ENCODE peak calls at places on chromosomes 12 and 14, in seven cellular contexts. One of them, this sample, is unnamed.

GRCh38 chr12:77166711-77167110 is 101.3 kb upstream of the E2F7 start:
- DNase-seq in HepG2: no peak
- DNase-seq in fibroblast of lung: no peak
- DNase-seq in neural progenitor cell: no peak
- DNase-seq in GM23248: peak; percentile 75
- DNase-seq in neuronal stem cell: no peak
- DNase-seq in HCT116: no peak
- DNase-seq in this sample: no peak

GRCh38 chr12:75786071-75786470 is 245.5 kb downstream of the PHLDA1 start:
- DNase-seq in HepG2: no peak
- DNase-seq in fibroblast of lung: no peak
- DNase-seq in neural progenitor cell: no peak
- DNase-seq in GM23248: no peak
- DNase-seq in neuronal stem cell: no peak
- DNase-seq in HCT116: no peak
- DNase-seq in this sample: no peak

GRCh38 chr12:75692883-75693282 is 181.5 kb upstream of the KRR1 start:
- DNase-seq in HepG2: no peak
- DNase-seq in fibroblast of lung: peak; percentile 50
- DNase-seq in neural progenitor cell: no peak
- DNase-seq in GM23248: peak; percentile 44
- DNase-seq in neuronal stem cell: no peak
- DNase-seq in HCT116: no peak
- DNase-seq in this sample: no peak

GRCh38 chr12:53735-54095 is 12.9 kb upstream of the IQSEC3 start:
- DNase-seq in HepG2: no peak
- DNase-seq in fibroblast of lung: no peak
- DNase-seq in neural progenitor cell: no peak
- DNase-seq in GM23248: no peak
- DNase-seq in neuronal stem cell: no peak
- DNase-seq in HCT116: no peak
- DNase-seq in this sample: no peak

GRCh38 chr12:131454418-131455217 is 256.3 kb upstream of the SFSWAP start:
- DNase-seq in HepG2: peak; percentile 60
- DNase-seq in fibroblast of lung: no peak
- DNase-seq in neural progenitor cell: peak; percentile 87
- DNase-seq in GM23248: peak; percentile 34
- DNase-seq in neuronal stem cell: peak; percentile 48
- DNase-seq in HCT116: peak; percentile 76
- DNase-seq in this sample: peak; percentile 42

GRCh38 chr12:98544741-98545140 is 29.4 kb downstream of the TMPO start:
- DNase-seq in HepG2: no peak
- DNase-seq in fibroblast of lung: no peak
- DNase-seq in neural progenitor cell: no peak
- DNase-seq in GM23248: peak; percentile 26
- DNase-seq in neuronal stem cell: no peak
- DNase-seq in HCT116: no peak
- DNase-seq in this sample: no peak

GRCh38 chr14:100132903-100133510 is 26.4 kb downstream of the DEGS2 start:
- DNase-seq in HepG2: no peak
- DNase-seq in fibroblast of lung: no peak
- DNase-seq in neural progenitor cell: no peak
- DNase-seq in GM23248: peak; percentile 61
- DNase-seq in neuronal stem cell: no peak
- DNase-seq in HCT116: no peak
- DNase-seq in this sample: no peak

GRCh38 chr12:108907861-108908302 is 28.0 kb downstream of the DAO start:
- DNase-seq in HepG2: peak; percentile 10
- DNase-seq in fibroblast of lung: no peak
- DNase-seq in neural progenitor cell: no peak
- DNase-seq in GM23248: peak; percentile 5
- DNase-seq in neuronal stem cell: no peak
- DNase-seq in HCT116: no peak
- DNase-seq in this sample: no peak

GRCh38 chr12:31267966-31268365 is 58.0 kb downstream of the SINHCAF start:
- DNase-seq in HepG2: no peak
- DNase-seq in fibroblast of lung: no peak
- DNase-seq in neural progenitor cell: no peak
- DNase-seq in GM23248: peak; percentile 8
- DNase-seq in neuronal stem cell: no peak
- DNase-seq in HCT116: no peak
- DNase-seq in this sample: no peak

GRCh38 chr14:36719823-36720222 is 58.2 kb downstream of the PAX9 start:
- DNase-seq in HepG2: no peak
- DNase-seq in fibroblast of lung: no peak
- DNase-seq in neural progenitor cell: no peak
- DNase-seq in GM23248: no peak
- DNase-seq in neuronal stem cell: no peak
- DNase-seq in HCT116: no peak
- DNase-seq in this sample: no peak

GRCh38 chr12:46436741-46437140 is 64.2 kb upstream of the SLC38A2 start:
- DNase-seq in HepG2: no peak
- DNase-seq in fibroblast of lung: no peak
- DNase-seq in neural progenitor cell: no peak
- DNase-seq in GM23248: no peak
- DNase-seq in neuronal stem cell: no peak
- DNase-seq in HCT116: no peak
- DNase-seq in this sample: no peak
- H3K4me3 ChIP-seq in HepG2: no peak overlapping the region
- H3K4me3 ChIP-seq in fibroblast of lung: no peak overlapping the region
- H3K4me3 ChIP-seq in neural progenitor cell: no peak overlapping the region
- H3K4me3 ChIP-seq in GM23248: no peak overlapping the region
- H3K4me3 ChIP-seq in neuronal stem cell: no peak overlapping the region
- H3K4me3 ChIP-seq in HCT116: no peak overlapping the region
- H3K4me3 ChIP-seq in this sample: no peak overlapping the region

GRCh38 chr12:53265783-53266182 is 2.3 kb upstream of the ESPL1 start:
- DNase-seq in HepG2: no peak
- DNase-seq in fibroblast of lung: no peak
- DNase-seq in neural progenitor cell: no peak
- DNase-seq in GM23248: peak; percentile 23
- DNase-seq in neuronal stem cell: no peak
- DNase-seq in HCT116: no peak
- DNase-seq in this sample: no peak

GRCh38 chr12:53267309-53268008 is 640 bp upstream of the ESPL1 start:
- DNase-seq in HepG2: no peak
- DNase-seq in fibroblast of lung: no peak
- DNase-seq in neural progenitor cell: no peak
- DNase-seq in GM23248: peak; percentile 48
- DNase-seq in neuronal stem cell: no peak
- DNase-seq in HCT116: no peak
- DNase-seq in this sample: no peak

GRCh38 chr12:53268637-53269562 is 801 bp downstream of the ESPL1 start:
- DNase-seq in HepG2: no peak
- DNase-seq in fibroblast of lung: peak; percentile 8
- DNase-seq in neural progenitor cell: no peak
- DNase-seq in GM23248: peak; percentile 28
- DNase-seq in neuronal stem cell: no peak
- DNase-seq in HCT116: no peak
- DNase-seq in this sample: peak; percentile 19

GRCh38 chr12:53268009-53268636 is at the start of gene ESPL1:
- DNase-seq in HepG2: peak; percentile 65
- DNase-seq in fibroblast of lung: peak; percentile 72
- DNase-seq in neural progenitor cell: peak; percentile 96
- DNase-seq in GM23248: peak; percentile 90
- DNase-seq in neuronal stem cell: peak; percentile 83
- DNase-seq in HCT116: peak; percentile 38
- DNase-seq in this sample: peak; percentile 85
- H3K9ac ChIP-seq in HepG2: peak within 1 kb of the TSS; percentile 66
- H3K9ac ChIP-seq in fibroblast of lung: peak within 1 kb of the TSS; percentile 61
- H3K9ac ChIP-seq in neural progenitor cell: peak within 1 kb of the TSS; percentile 52
- H3K9ac ChIP-seq in GM23248: peak within 1 kb of the TSS; percentile 75
- H3K9ac ChIP-seq in neuronal stem cell: peak within 1 kb of the TSS; percentile 97
- H3K9ac ChIP-seq in HCT116: peak within 1 kb of the TSS; percentile 81
- H3K9ac ChIP-seq in this sample: peak within 1 kb of the TSS; percentile 70

DNA sequence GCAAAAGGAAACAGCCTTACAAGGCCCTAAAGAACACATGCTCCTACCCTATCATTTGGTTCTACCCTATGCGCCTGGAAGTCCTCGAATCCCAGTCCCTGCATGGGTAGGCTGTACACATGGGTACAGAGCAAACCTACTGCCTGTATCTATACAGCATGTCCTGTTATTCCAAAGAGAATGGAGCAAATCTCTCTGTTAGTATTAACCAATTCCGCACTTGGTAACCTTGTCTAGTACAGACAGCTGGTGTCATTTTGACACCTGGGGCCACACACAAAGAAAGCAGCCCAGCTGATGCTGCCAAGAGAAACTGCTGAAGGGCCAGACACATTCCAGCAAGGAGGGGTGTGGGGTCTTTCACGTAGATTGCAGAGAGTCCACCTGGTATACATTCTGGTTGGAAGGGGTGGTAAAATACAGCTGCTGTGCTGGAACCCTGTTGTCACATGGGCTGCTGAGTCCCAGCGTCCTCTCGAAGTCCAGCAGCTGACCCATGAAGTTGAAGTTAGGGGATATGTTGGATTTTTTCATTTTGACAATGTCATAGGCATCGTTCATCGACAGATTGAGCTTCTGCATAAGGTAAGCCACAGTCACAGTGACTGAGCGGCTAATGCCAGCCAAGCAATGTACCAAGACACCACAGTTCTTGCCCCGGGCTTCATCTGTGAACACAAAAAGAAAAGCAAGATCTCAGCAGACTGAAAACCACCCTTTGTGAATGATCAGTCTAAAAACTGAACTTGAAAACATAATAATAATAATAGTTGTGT is 3.2 kb downstream of the DUSP6 start:
- DNase-seq in HepG2: no peak
- DNase-seq in fibroblast of lung: no peak
- DNase-seq in neural progenitor cell: peak; percentile 30
- DNase-seq in GM23248: peak; percentile 17
- DNase-seq in neuronal stem cell: no peak
- DNase-seq in HCT116: no peak
- DNase-seq in this sample: peak; percentile 57
- H3K4me3 ChIP-seq in HepG2: peak overlapping the region; percentile 99
- H3K4me3 ChIP-seq in fibroblast of lung: peak overlapping the region; percentile 92
- H3K4me3 ChIP-seq in neural progenitor cell: peak overlapping the region; percentile 68
- H3K4me3 ChIP-seq in GM23248: peak overlapping the region; percentile 89
- H3K4me3 ChIP-seq in neuronal stem cell: no peak overlapping the region
- H3K4me3 ChIP-seq in HCT116: no peak overlapping the region
- H3K4me3 ChIP-seq in this sample: peak overlapping the region; percentile 76

DNA sequence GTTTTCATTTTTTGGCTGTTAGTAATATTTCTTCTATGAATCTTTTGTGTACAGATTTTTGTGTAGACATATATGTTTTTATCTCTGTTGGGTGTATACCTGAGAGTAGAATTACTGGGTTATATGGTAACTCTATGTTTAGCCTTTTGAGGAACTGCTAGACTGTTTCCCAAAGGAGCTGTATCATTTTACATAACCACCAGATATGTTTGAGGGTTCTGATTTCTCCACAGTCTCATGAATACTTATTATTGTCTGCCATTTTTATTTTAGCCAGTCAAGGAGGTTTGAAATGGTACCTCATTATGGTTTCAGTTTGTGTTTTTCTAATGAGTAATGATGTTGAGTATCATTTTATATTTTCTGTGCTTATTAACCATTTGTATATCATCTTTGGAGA is 1.9 kb downstream of the PCNX4 start:
- DNase-seq in HepG2: no peak
- DNase-seq in fibroblast of lung: peak; percentile 28
- DNase-seq in neural progenitor cell: no peak
- DNase-seq in GM23248: peak; percentile 26
- DNase-seq in neuronal stem cell: no peak
- DNase-seq in HCT116: no peak
- DNase-seq in this sample: no peak
- H3K9ac ChIP-seq in HepG2: peak overlapping the region; percentile 95
- H3K9ac ChIP-seq in fibroblast of lung: no peak overlapping the region
- H3K9ac ChIP-seq in neural progenitor cell: peak overlapping the region; percentile 67
- H3K9ac ChIP-seq in GM23248: peak overlapping the region; percentile 98
- H3K9ac ChIP-seq in neuronal stem cell: no peak overlapping the region
- H3K9ac ChIP-seq in HCT116: peak overlapping the region; percentile 90
- H3K9ac ChIP-seq in this sample: peak overlapping the region; percentile 87

This sample was measured in DND-41.